ENCODE peak calls at places on chromosome 15, in ten cellular contexts. N, T, C, W, L, H, O, Q, E and R are unnamed samples.

GRCh38 chr15:48856947-48857346 is 21.0 kb upstream of the EID1 start:
- DNase-seq in N (no peak), T (peak; percentile 54), C (no peak), W (peak; percentile 78), L (no peak), H (no peak), O (no peak), Q (no peak), E (no peak), R (no peak)

GRCh38 chr15:101277943-101278564 is 769 bp upstream of the SELENOS start:
- DNase-seq in N (no peak), T (no peak), C (no peak), W (no peak), L (no peak), H (no peak), O (no peak), Q (no peak), E (no peak), R (no peak)

GRCh38 chr15:74240002-74240568 is 4.0 kb downstream of the CCDC33 start:
- DNase-seq in N (no peak), T (peak; percentile 70), C (peak; percentile 91), W (peak; percentile 90), L (no peak), H (no peak), O (peak; percentile 52), Q (peak; percentile 55), E (no peak), R (peak; percentile 86)

GRCh38 chr15:22257047-22257667 is 176.8 kb downstream of the OR4M2 start:
- DNase-seq in N (no peak), T (no peak), C (no peak), W (peak; percentile 57), L (no peak), H (no peak), O (no peak), Q (no peak), E (no peak), R (no peak)

GRCh38 chr15:90143176-90143655 is 40.9 kb upstream of the IDH2 start:
- DNase-seq in N (peak; percentile 83), T (peak; percentile 34), C (peak; percentile 73), W (no peak), L (peak; percentile 45), H (peak; percentile 53), O (no peak), Q (no peak), E (peak; percentile 72), R (peak; percentile 72)

GRCh38 chr15:66151809-66152208 is 101.7 kb downstream of the MEGF11 start:
- DNase-seq in N (no peak), T (no peak), C (peak; percentile 72), W (no peak), L (no peak), H (no peak), O (no peak), Q (no peak), E (no peak), R (no peak)

GRCh38 chr15:99514306-99514705 is 51.5 kb upstream of the MEF2A start:
- DNase-seq in N (no peak), T (no peak), C (no peak), W (no peak), L (no peak), H (no peak), O (no peak), Q (no peak), E (no peak), R (no peak)

GRCh38 chr15:70825841-70826240 is 28.1 kb downstream of the LARP6 start:
- DNase-seq in N (no peak), T (no peak), C (no peak), W (no peak), L (no peak), H (no peak), O (no peak), Q (no peak), E (no peak), R (no peak)

GRCh38 chr15:39145146-39145545 is 435.7 kb upstream of the THBS1 start:
- DNase-seq in N (no peak), T (no peak), C (no peak), W (no peak), L (no peak), H (no peak), O (no peak), Q (no peak), E (no peak), R (no peak)

GRCh38 chr15:33706173-33706572 is 262.1 kb upstream of the CHRM5 start:
- DNase-seq in N (no peak), T (no peak), C (no peak), W (no peak), L (no peak), H (no peak), O (no peak), Q (no peak), E (no peak), R (no peak)

GRCh38 chr15:72836676-72837325 is 53.2 kb upstream of the ADPGK start:
- DNase-seq in N (no peak), T (no peak), C (no peak), W (no peak), L (no peak), H (no peak), O (no peak), Q (no peak), E (no peak), R (no peak)

GRCh38 chr15:88645171-88646087 is 6.6 kb downstream of the ISG20 start:
- DNase-seq in N (no peak), T (no peak), C (no peak), W (no peak), L (no peak), H (no peak), O (no peak), Q (no peak), E (no peak), R (no peak)

GRCh38 chr15:25178835-25179672 is 224.3 kb downstream of the SNRPN start:
- DNase-seq in N (no peak), T (no peak), C (peak; percentile 24), W (no peak), L (no peak), H (no peak), O (no peak), Q (no peak), E (no peak), R (no peak)

GRCh38 chr15:92643849-92644815 is 11.4 kb downstream of the FAM174B start:
- DNase-seq in N (no peak), T (no peak), C (no peak), W (no peak), L (no peak), H (no peak), O (no peak), Q (no peak), E (no peak), R (no peak)

GRCh38 chr15:31390029-31390428 is 63.4 kb downstream of the KLF13 start:
- DNase-seq in N (no peak), T (no peak), C (no peak), W (no peak), L (no peak), H (no peak), O (no peak), Q (no peak), E (no peak), R (no peak)

GRCh38 chr15:76987896-76988860 is 6.7 kb upstream of the PSTPIP1 start:
- DNase-seq in N (peak; percentile 86), T (no peak), C (peak; percentile 88), W (no peak), L (no peak), H (no peak), O (no peak), Q (no peak), E (no peak), R (peak; percentile 37)

GRCh38 chr15:78264304-78265136 is at the start of gene DNAJA4:
- DNase-seq in N (peak; percentile 69), T (peak; percentile 50), C (peak; percentile 85), W (peak; percentile 49), L (peak; percentile 49), H (peak; percentile 38), O (no peak), Q (peak; percentile 47), E (no peak), R (peak; percentile 51)

GRCh38 chr15:24977686-24978085 is 22.9 kb downstream of the SNRPN start:
- DNase-seq in N (no peak), T (no peak), C (no peak), W (no peak), L (no peak), H (no peak), O (no peak), Q (no peak), E (no peak), R (no peak)

GRCh38 chr15:43930079-43930478 is 103.3 kb downstream of the WDR76 start:
- DNase-seq in N (no peak), T (peak; percentile 24), C (no peak), W (peak; percentile 16), L (no peak), H (no peak), O (no peak), Q (no peak), E (no peak), R (no peak)

GRCh38 chr15:46277994-46278885 is 643.4 kb downstream of the SQOR start:
- DNase-seq in N (no peak), T (no peak), C (no peak), W (no peak), L (no peak), H (no peak), O (no peak), Q (no peak), E (no peak), R (no peak)

GRCh38 chr15:37900286-37901221 is 33.9 kb upstream of the TMCO5A start:
- DNase-seq in N (no peak), T (peak; percentile 40), C (no peak), W (peak; percentile 37), L (no peak), H (no peak), O (no peak), Q (no peak), E (no peak), R (no peak)

GRCh38 chr15:36694574-36694973 is 115.1 kb downstream of the CDIN1 start:
- DNase-seq in N (no peak), T (no peak), C (no peak), W (no peak), L (no peak), H (no peak), O (no peak), Q (no peak), E (no peak), R (no peak)

GRCh38 chr15:58501636-58502178 is 69.9 kb downstream of the LIPC start:
- DNase-seq in N (no peak), T (no peak), C (no peak), W (no peak), L (no peak), H (no peak), O (no peak), Q (no peak), E (no peak), R (no peak)

GRCh38 chr15:73873889-73874511 is 636 bp downstream of the TBC1D21 start:
- DNase-seq in N (peak; percentile 41), T (peak; percentile 46), C (no peak), W (peak; percentile 50), L (peak; percentile 22), H (peak; percentile 18), O (peak; percentile 27), Q (no peak), E (peak; percentile 41), R (no peak)

GRCh38 chr15:20358066-20358780 is 183.4 kb downstream of the GOLGA6L6 start:
- DNase-seq in N (no peak), T (no peak), C (peak; percentile 56), W (no peak), L (no peak), H (no peak), O (no peak), Q (no peak), E (no peak), R (no peak)

GRCh38 chr15:57866149-57866736 is 159.7 kb downstream of the POLR2M start:
- DNase-seq in N (peak; percentile 64), T (peak; percentile 27), C (peak; percentile 77), W (peak; percentile 17), L (peak; percentile 9), H (peak; percentile 6), O (no peak), Q (no peak), E (peak; percentile 33), R (no peak)

GRCh38 chr15:68697711-68698690 is 119.2 kb downstream of the CORO2B start:
- DNase-seq in N (no peak), T (no peak), C (no peak), W (no peak), L (no peak), H (no peak), O (no peak), Q (no peak), E (no peak), R (no peak)

GRCh38 chr15:77577350-77577749 is 55.4 kb downstream of the LINGO1 start:
- DNase-seq in N (no peak), T (no peak), C (no peak), W (no peak), L (no peak), H (no peak), O (no peak), Q (peak; percentile 51), E (no peak), R (peak; percentile 64)